ENCODE peak calls at places on chromosomes 2 and 18, in six cellular contexts. L is colonic mucosa; K is activated CD4-positive, alpha-beta T cell treated with anti-CD3 and anti-CD28 coated beads, Interleukin-2, amount 50 U/mL, for 1 hour; C is HFF-Myc; I is aorta; G is KG1. B is an unnamed sample.

GRCh38 chr2:227717687-227718567 is at the start of gene SLC19A3:
- DNase-seq in L (peak), K (no peak), C (peak), I (peak), G (no peak), B (peak)

GRCh38 chr2:36246320-36246990 is 109.1 kb upstream of the CRIM1 start:
- DNase-seq in I (no peak), C (no peak), L (no peak), K (no peak), G (peak), B (no peak)

GRCh38 chr2:165078913-165079312 is 123.6 kb upstream of the SLC38A11 start:
- DNase-seq in G (no peak), I (no peak), K (no peak), C (no peak), L (no peak), B (no peak)

GRCh38 chr2:218289639-218290315 is 2.5 kb downstream of the TMBIM1 start:
- DNase-seq in C (no peak), K (no peak), G (no peak), I (no peak), L (peak), B (no peak)

GRCh38 chr18:2186967-2187366 is 384.3 kb downstream of the METTL4 start:
- DNase-seq in G (no peak), C (no peak), I (no peak), K (no peak), L (no peak), B (no peak)

GRCh38 chr18:48519431-48520100 is 19.3 kb upstream of the CTIF start:
- DNase-seq in L (no peak), I (no peak), C (no peak), G (no peak), K (no peak), B (no peak)

GRCh38 chr2:101111917-101112771 is 39.0 kb downstream of the TBC1D8 start:
- DNase-seq in K (no peak), G (no peak), C (peak), I (no peak), L (no peak), B (no peak)

GRCh38 chr18:73136134-73136533 is 268.3 kb upstream of the NETO1 start:
- DNase-seq in I (no peak), C (no peak), G (peak), K (no peak), L (no peak), B (no peak)

GRCh38 chr2:216083464-216084279 is 2.0 kb downstream of the TMEM169 start:
- DNase-seq in C (no peak), G (no peak), K (no peak), L (no peak), I (no peak), B (no peak)

GRCh38 chr2:166632616-166633015 is 138.6 kb upstream of the SCN7A start:
- DNase-seq in C (peak), K (no peak), I (no peak), L (no peak), G (no peak), B (peak)

GRCh38 chr18:56545539-56545938 is 92.9 kb downstream of the TXNL1 start:
- DNase-seq in K (no peak), C (no peak), G (no peak), L (no peak), I (no peak), B (no peak)

GRCh38 chr18:75478996-75479870 is 51.7 kb upstream of the SMIM21 start:
- DNase-seq in I (no peak), K (no peak), L (no peak), C (peak), G (peak), B (peak)

GRCh38 chr2:185279999-185280398 is 458.6 kb upstream of the FSIP2 start:
- DNase-seq in I (no peak), C (no peak), L (no peak), G (no peak), K (no peak), B (no peak)

GRCh38 chr2:88591684-88592083 is 35.6 kb downstream of the EIF2AK3 start:
- DNase-seq in C (no peak), K (no peak), G (no peak), L (no peak), I (no peak), B (no peak)

GRCh38 chr2:122164964-122165363 is 409.5 kb downstream of the TSN start:
- DNase-seq in C (no peak), K (no peak), L (no peak), G (no peak), I (no peak), B (no peak)

GRCh38 chr2:185255566-185255965 is 483.0 kb upstream of the FSIP2 start:
- DNase-seq in G (no peak), L (no peak), K (no peak), C (no peak), I (no peak), B (no peak)

GRCh38 chr18:12934454-12935071 is 13.2 kb upstream of the SEH1L start:
- DNase-seq in L (peak), G (peak), K (peak), I (peak), C (peak), B (peak)

GRCh38 chr18:37188016-37188791 is 359.3 kb downstream of the KIAA1328 start:
- DNase-seq in G (no peak), I (no peak), C (no peak), K (no peak), L (no peak), B (no peak)

GRCh38 chr18:10350661-10351060 is 103.8 kb upstream of the APCDD1 start:
- DNase-seq in K (no peak), C (no peak), L (no peak), I (no peak), G (no peak), B (no peak)

GRCh38 chr2:160332318-160332717 is 132.2 kb upstream of the ITGB6 start:
- DNase-seq in K (no peak), C (no peak), L (no peak), I (no peak), G (no peak), B (no peak)

GRCh38 chr2:241514986-241515737 is 6.8 kb upstream of the STK25 start:
- DNase-seq in G (no peak), L (no peak), C (no peak), K (no peak), I (no peak), B (no peak)

GRCh38 chr2:241279828-241280227 is 35.6 kb downstream of the HDLBP start:
- DNase-seq in C (no peak), G (no peak), I (no peak), K (no peak), L (no peak), B (no peak)

GRCh38 chr18:77077836-77078456 is 54.6 kb downstream of the MBP start:
- DNase-seq in G (no peak), I (no peak), C (no peak), K (no peak), L (no peak), B (no peak)